ENCODE peak calls at places on chromosome 1, in ten cellular contexts. W is fibroblast of mammary gland, D is T follicular helper cell, X is A673, P is heart right ventricle, Q is glutamatergic neuron, Y is aorta, L is Right ventricle myocardium superior, U is NCI-H1417, R is T-cell. G is an unnamed sample.

GRCh38 chr1:22469219-22469618 is 17.6 kb downstream of the ZBTB40 start:
- DNase-seq in X (no peak), D (no peak), R (no peak), P (no peak), W (no peak), L (no peak), Y (no peak), U (no peak), Q (no peak), G (no peak)

GRCh38 chr1:21324368-21325137 is 34.3 kb upstream of the ECE1 start:
- DNase-seq in R (peak; percentile 22), D (peak; percentile 32), U (no peak), Y (peak; percentile 94), X (peak; percentile 89), Q (no peak), P (peak; percentile 77), L (peak; percentile 87), W (peak; percentile 97), G (no peak)

GRCh38 chr1:182054698-182055326 is 6.7 kb downstream of the ZNF648 start:
- DNase-seq in P (no peak), X (peak; percentile 64), Y (no peak), Q (peak; percentile 58), D (peak; percentile 40), U (peak; percentile 49), W (peak; percentile 35), R (peak; percentile 57), L (no peak), G (peak; percentile 49)

GRCh38 chr1:51324271-51325010 is 5.9 kb downstream of the TTC39A start:
- DNase-seq in X (no peak), Q (no peak), Y (no peak), D (no peak), R (no peak), W (no peak), L (no peak), P (no peak), U (no peak), G (no peak)

GRCh38 chr1:156368889-156369684 is at the start of gene RHBG:
- DNase-seq in U (peak; percentile 31), Q (peak; percentile 59), L (peak; percentile 67), D (no peak), P (peak; percentile 45), Y (no peak), W (no peak), R (peak; percentile 11), X (no peak), G (no peak)

GRCh38 chr1:66207484-66207883 is 326.5 kb upstream of the SGIP1 start:
- DNase-seq in W (peak; percentile 68), L (no peak), Y (no peak), Q (no peak), D (no peak), X (peak; percentile 35), P (no peak), R (no peak), U (peak; percentile 15), G (no peak)

GRCh38 chr1:232602622-232603021 is 27.3 kb downstream of the SIPA1L2 start:
- DNase-seq in Y (no peak), P (no peak), U (no peak), Q (no peak), R (no peak), L (no peak), D (no peak), X (no peak), W (no peak), G (no peak)

GRCh38 chr1:180615493-180616290 is 16.1 kb upstream of the XPR1 start:
- DNase-seq in P (no peak), D (no peak), L (no peak), X (no peak), Q (no peak), R (no peak), Y (no peak), U (no peak), W (no peak), G (no peak)

GRCh38 chr1:222455188-222455879 is 92.6 kb downstream of the HHIPL2 start:
- DNase-seq in Q (peak; percentile 91), W (peak; percentile 89), X (peak; percentile 87), L (peak; percentile 89), P (peak; percentile 82), D (peak; percentile 71), Y (peak; percentile 93), R (peak; percentile 83), U (peak; percentile 72), G (peak; percentile 75)

GRCh38 chr1:89261926-89262540 is 10.6 kb downstream of the GBP5 start:
- DNase-seq in U (peak; percentile 21), Q (no peak), X (peak; percentile 61), P (peak; percentile 39), D (no peak), W (no peak), L (peak; percentile 53), Y (no peak), R (no peak), G (no peak)

GRCh38 chr1:246187834-246188372 is 319.2 kb downstream of the SMYD3 start:
- DNase-seq in Q (no peak), U (no peak), D (no peak), W (no peak), L (no peak), P (no peak), R (no peak), X (no peak), Y (no peak), G (peak; percentile 64)

GRCh38 chr1:83882906-83883305 is 116.0 kb downstream of the TTLL7 start:
- DNase-seq in R (no peak), Y (no peak), L (no peak), U (peak; percentile 25), W (peak; percentile 85), Q (peak; percentile 49), P (peak; percentile 3), X (peak; percentile 90), D (no peak), G (peak; percentile 18)